ENCODE peak calls at places on chromosomes 11 and 22, in six cellular contexts. B is vagina, T is HCT116, U is Peyer's patch, K is heart left ventricle, H is adrenal gland. G is an unnamed sample.

GRCh38 chr11:78961938-78962701 is 387.5 kb upstream of the NARS2 start:
- DNase-seq in B (no peak), U (no peak), T (no peak), H (peak; percentile 43), K (no peak), G (no peak)

GRCh38 chr11:63906087-63906486 is 10.9 kb downstream of the RCOR2 start:
- DNase-seq in H (no peak), B (no peak), T (no peak), K (no peak), U (no peak), G (no peak)

GRCh38 chr22:46128606-46129005 is 21.7 kb upstream of the PPARA start:
- DNase-seq in U (no peak), K (no peak), B (no peak), H (no peak), T (no peak), G (no peak)

GRCh38 chr22:46810856-46811786 is 48.7 kb downstream of the TBC1D22A start:
- DNase-seq in U (peak; percentile 43), T (no peak), K (no peak), H (no peak), B (peak; percentile 62), G (no peak)

GRCh38 chr11:91133361-91133760 is 910.5 kb upstream of the CHORDC1 start:
- DNase-seq in U (no peak), H (no peak), T (no peak), K (no peak), B (no peak), G (no peak)

GRCh38 chr22:45997775-45998637 is 21.0 kb upstream of the WNT7B start:
- DNase-seq in K (peak; percentile 62), B (no peak), T (no peak), U (peak; percentile 44), H (peak; percentile 47), G (no peak)

GRCh38 chr11:279966-280761 is 2.0 kb downstream of the NLRP6 start:
- DNase-seq in U (peak; percentile 88), B (no peak), K (peak; percentile 71), H (no peak), T (no peak), G (no peak)

GRCh38 chr11:69637956-69638871 is 2.7 kb upstream of the CCND1 start:
- DNase-seq in T (peak; percentile 80), B (no peak), U (peak; percentile 79), H (peak; percentile 67), K (peak; percentile 53), G (no peak)

GRCh38 chr22:30181459-30182353 is 64.9 kb downstream of the LIF start:
- DNase-seq in B (no peak), H (no peak), T (no peak), U (no peak), K (no peak), G (no peak)

GRCh38 chr11:44032304-44033085 is 15.3 kb upstream of the ACCSL start:
- DNase-seq in B (peak; percentile 87), U (no peak), K (peak; percentile 77), H (no peak), T (no peak), G (peak; percentile 18)

GRCh38 chr11:111585371-111585770 is 16.9 kb upstream of the SIK2 start:
- DNase-seq in K (no peak), B (no peak), U (no peak), H (no peak), T (no peak), G (no peak)

GRCh38 chr11:44463751-44464150 is 101.7 kb upstream of the CD82 start:
- DNase-seq in H (no peak), K (no peak), U (no peak), T (no peak), B (no peak), G (no peak)

GRCh38 chr11:77523712-77524111 is 49.8 kb upstream of the PAK1 start:
- DNase-seq in U (no peak), T (no peak), B (no peak), H (no peak), K (no peak), G (no peak)

GRCh38 chr11:115605397-115606222 is 101.4 kb upstream of the CADM1 start:
- DNase-seq in T (no peak), K (no peak), B (no peak), U (no peak), H (peak; percentile 25), G (no peak)

GRCh38 chr11:12186683-12187082 is 76.3 kb downstream of the MICAL2 start:
- DNase-seq in U (no peak), K (no peak), B (no peak), T (no peak), H (no peak), G (no peak)

GRCh38 chr11:12185914-12186313 is 75.5 kb downstream of the MICAL2 start:
- DNase-seq in B (no peak), U (no peak), H (no peak), K (no peak), T (no peak), G (no peak)

GRCh38 chr11:12185106-12185690 is 74.8 kb downstream of the MICAL2 start:
- DNase-seq in H (no peak), B (no peak), U (no peak), T (no peak), K (no peak), G (no peak)

GRCh38 chr11:12188548-12189317 is 78.3 kb downstream of the MICAL2 start:
- DNase-seq in B (no peak), T (no peak), K (no peak), H (no peak), U (no peak), G (no peak)

DNA sequence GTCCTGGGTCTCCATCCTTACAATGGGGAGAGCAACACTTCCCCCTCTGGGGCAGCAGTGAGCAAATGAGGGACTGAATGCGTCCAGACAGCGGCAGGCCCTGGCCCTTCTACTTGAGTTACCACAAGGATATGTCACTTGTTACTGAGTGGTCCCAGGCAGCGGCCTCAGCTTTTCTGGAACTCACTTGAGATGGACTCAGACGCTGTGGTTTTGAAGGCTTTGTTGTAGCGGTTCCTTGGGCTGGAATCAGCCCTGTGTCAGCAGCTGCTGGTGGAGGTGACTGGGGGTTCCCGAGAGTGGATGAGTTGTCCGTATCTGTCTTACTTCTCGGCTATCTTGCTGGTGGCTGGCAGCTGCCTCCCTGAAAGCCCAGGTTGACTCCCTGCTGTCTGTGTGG is 77.0 kb downstream of the MICAL2 start:
- DNase-seq in U (no peak), T (no peak), K (no peak), B (no peak), H (no peak), G (no peak)
- H3K27ac ChIP-seq in U (no peak overlapping the region), T (no peak overlapping the region), K (no peak overlapping the region), B (no peak overlapping the region), H (no peak overlapping the region), G (no peak overlapping the region)

GRCh38 chr11:106625566-106625965 is 392.7 kb downstream of the GUCY1A2 start:
- DNase-seq in U (no peak), H (no peak), T (no peak), B (no peak), K (no peak), G (no peak)
- TF ChIP-seq POLR2A in U (no peak), H (no peak), T (no peak), B (no peak), K (no peak), G (no peak)

GRCh38 chr11:20111871-20112270 is 48.4 kb downstream of the DBX1 start:
- DNase-seq in H (no peak), B (no peak), T (no peak), U (no peak), K (no peak), G (no peak)

GRCh38 chr11:20109731-20110445 is 50.4 kb downstream of the DBX1 start:
- DNase-seq in T (no peak), U (no peak), H (no peak), K (no peak), B (no peak), G (no peak)

GRCh38 chr11:20112291-20113146 is 47.8 kb downstream of the DBX1 start:
- DNase-seq in T (peak; percentile 82), H (peak; percentile 92), B (peak; percentile 97), U (peak; percentile 87), K (peak; percentile 82), G (peak; percentile 65)

GRCh38 chr11:20113147-20113435 is 47.2 kb downstream of the DBX1 start:
- DNase-seq in B (no peak), U (no peak), K (no peak), H (no peak), T (no peak), G (no peak)

DNA sequence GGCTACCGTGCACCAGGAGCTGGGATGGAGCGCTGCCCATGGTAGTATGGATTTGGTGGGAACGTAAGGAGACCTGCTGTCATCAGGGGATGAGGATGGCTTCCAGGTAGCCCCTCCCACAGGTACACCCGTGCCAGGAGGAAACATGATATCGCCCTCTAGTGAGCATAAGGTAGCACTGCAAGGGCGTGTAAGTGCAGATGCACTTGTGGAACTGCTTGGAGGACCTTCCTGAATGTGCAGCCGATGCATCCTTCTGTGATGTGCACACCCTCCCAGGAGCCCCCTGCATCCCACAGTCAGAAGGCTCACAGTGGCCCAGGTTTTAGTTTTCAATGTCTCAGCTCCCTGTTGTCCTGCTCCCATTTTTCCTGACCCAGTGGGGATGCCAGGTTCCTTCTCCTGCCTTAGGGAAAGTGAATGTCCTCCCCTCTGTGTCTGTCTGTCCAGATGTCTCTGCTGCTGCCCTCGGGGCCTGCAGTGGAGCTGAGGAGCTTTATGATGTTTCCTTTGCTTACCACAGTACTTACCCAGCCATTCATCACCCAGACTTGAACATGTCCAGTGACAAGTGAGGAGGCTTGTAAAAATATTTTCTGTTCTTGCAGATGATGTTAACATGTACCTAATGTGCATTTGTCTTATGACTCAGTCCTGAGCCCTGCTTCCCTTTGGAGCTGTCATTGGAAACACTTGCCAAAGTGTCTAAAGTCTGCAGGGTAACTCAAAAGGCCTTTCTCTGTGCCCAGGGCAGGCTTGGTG is 49.2 kb downstream of the DBX1 start:
- DNase-seq in B (no peak), K (no peak), U (no peak), H (peak; percentile 31), T (peak; percentile 72), G (no peak)
- H3K27ac ChIP-seq in B (peak overlapping the region; percentile 87), K (peak overlapping the region; percentile 63), U (no peak overlapping the region), H (no peak overlapping the region), T (no peak overlapping the region), G (no peak overlapping the region)

GRCh38 chr11:7981758-7982157 is 5.4 kb upstream of the EIF3F start:
- DNase-seq in U (no peak), K (no peak), T (no peak), H (no peak), B (no peak), G (no peak)

GRCh38 chr11:7983832-7984590 is 3.1 kb upstream of the EIF3F start:
- DNase-seq in H (no peak), K (no peak), T (no peak), B (no peak), U (no peak), G (no peak)

GRCh38 chr11:7982582-7983119 is 4.5 kb upstream of the EIF3F start:
- DNase-seq in T (no peak), K (no peak), B (no peak), H (no peak), U (no peak), G (no peak)

DNA sequence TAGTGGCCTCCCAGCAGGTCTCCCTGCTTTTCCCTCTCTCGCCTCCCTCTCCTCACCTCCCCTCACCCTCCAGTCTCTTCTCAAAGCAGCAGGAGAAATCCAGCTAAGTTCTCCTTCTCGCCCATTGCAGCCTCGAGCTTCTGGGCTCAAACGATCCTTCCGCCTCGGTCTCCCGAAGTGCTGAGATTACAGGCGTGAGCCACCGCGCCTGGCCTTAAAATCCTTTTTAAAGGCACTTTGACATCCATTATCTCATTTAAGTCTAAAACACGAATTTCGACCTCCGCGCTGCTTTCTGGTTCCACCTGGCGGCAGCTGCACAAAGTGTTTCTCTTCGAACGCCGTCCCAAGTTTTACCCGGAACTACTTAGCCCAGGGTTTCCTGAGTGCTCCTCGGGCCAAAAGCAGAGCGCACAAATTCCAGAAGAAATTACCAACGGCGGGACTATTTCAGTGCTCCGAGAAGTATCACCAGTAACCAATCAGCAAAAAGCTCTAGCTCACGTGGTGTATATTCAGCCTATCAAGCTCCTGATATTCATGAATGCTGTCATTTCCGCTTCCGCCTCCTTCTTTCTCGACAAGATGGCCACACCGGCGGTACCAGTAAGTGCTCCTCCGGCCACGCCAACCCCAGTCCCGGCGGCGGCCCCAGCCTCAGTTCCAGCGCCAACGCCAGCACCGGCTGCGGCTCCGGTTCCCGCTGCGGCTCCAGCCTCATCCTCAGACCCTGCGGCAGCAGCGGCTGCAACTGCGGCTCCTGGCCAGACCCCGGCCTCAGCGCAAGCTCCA is at the start of gene EIF3F:
- DNase-seq in K (peak; percentile 87), H (peak; percentile 94), T (peak; percentile 100), U (peak; percentile 88), B (peak; percentile 99), G (peak; percentile 93)
- TF ChIP-seq POLR2A in K (no peak), H (peak; percentile 24), T (no peak), U (no peak), B (no peak), G (peak; percentile 40)